ENCODE peak calls at places on chromosomes 5 and 9, in nine cellular contexts. C is endothelial cell, M is hepatocyte, I is RWPE1, X is GM13976, U is MCF 10A, A is dorsolateral prefrontal cortex, E is fibroblast of the aortic adventitia, B is Calu3. K is an unnamed sample.
A peak's percentile ranks its signal among the peaks of the same experiment; 100 is the strongest.

GRCh38 chr5:75152861-75153260 is 83.8 kb downstream of the ANKRD31 start:
- DNase-seq in C (no peak), M (peak; percentile 10), I (peak; percentile 31), X (no peak), U (peak; percentile 68), A (no peak), E (no peak), B (peak; percentile 49), K (no peak)

GRCh38 chr5:170757182-170757601 is 26.3 kb upstream of the GABRP start:
- DNase-seq in C (no peak), M (peak; percentile 44), I (no peak), X (no peak), U (peak; percentile 77), A (no peak), E (peak; percentile 25), B (peak; percentile 83), K (no peak)

GRCh38 chr9:88535932-88536324 is 950 bp downstream of the NXNL2 start:
- DNase-seq in C (no peak), M (no peak), I (no peak), X (no peak), U (no peak), A (no peak), E (no peak), B (no peak), K (no peak)

GRCh38 chr9:128937310-128938165 is 9.9 kb downstream of the DOLK start:
- DNase-seq in C (no peak), M (no peak), I (no peak), X (peak; percentile 5), U (no peak), A (no peak), E (no peak), B (no peak), K (no peak)

GRCh38 chr5:52897238-52897614 is 91.9 kb upstream of the ITGA2 start:
- DNase-seq in C (no peak), M (no peak), I (no peak), X (no peak), U (no peak), A (no peak), E (no peak), B (no peak), K (no peak)

GRCh38 chr5:171861383-171861782 is 75.8 kb downstream of the SMIM23 start:
- DNase-seq in C (no peak), M (no peak), I (no peak), X (no peak), U (no peak), A (no peak), E (peak; percentile 47), B (no peak), K (no peak)

GRCh38 chr9:107881625-107882300 is 392.2 kb upstream of the KLF4 start:
- DNase-seq in C (no peak), M (no peak), I (no peak), X (no peak), U (no peak), A (no peak), E (peak; percentile 87), B (no peak), K (no peak)

GRCh38 chr9:76620586-76620985 is 143.7 kb upstream of the PCA3 start:
- DNase-seq in C (no peak), M (no peak), I (no peak), X (no peak), U (no peak), A (no peak), E (peak; percentile 40), B (no peak), K (no peak)

GRCh38 chr5:135592312-135593045 is 13.7 kb upstream of the CXCL14 start:
- DNase-seq in C (no peak), M (no peak), I (no peak), X (no peak), U (no peak), A (no peak), E (no peak), B (no peak), K (no peak)

GRCh38 chr5:174311531-174312269 is 266.2 kb downstream of the NSG2 start:
- DNase-seq in C (peak; percentile 89), M (peak; percentile 81), I (peak; percentile 76), X (peak; percentile 89), U (peak; percentile 62), A (peak; percentile 75), E (peak; percentile 55), B (peak; percentile 88), K (peak; percentile 73)

GRCh38 chr5:96031811-96032261 is 70.2 kb upstream of the ELL2 start:
- DNase-seq in C (no peak), M (no peak), I (peak; percentile 70), X (no peak), U (peak; percentile 27), A (no peak), E (peak; percentile 59), B (no peak), K (no peak)

DNA sequence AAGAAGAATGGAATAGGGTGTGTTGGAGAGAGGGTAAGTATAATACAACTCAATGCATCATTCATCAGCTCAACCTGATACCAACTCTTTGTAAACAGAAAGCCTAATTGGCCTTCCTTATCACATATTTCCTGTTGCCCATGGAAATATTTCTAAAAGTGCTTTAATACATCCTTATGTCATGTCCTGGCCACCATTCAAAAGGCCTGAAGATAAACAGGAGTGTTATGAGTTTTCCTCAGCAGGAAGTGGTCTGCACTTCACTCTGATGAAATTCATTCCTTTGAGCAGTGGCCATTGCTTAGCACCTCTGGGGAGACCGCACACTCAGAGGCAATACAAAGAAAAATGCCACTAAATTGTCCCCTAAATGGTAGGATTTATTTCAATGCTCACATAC is 511.2 kb downstream of the SEMA5A start:
- DNase-seq in C (no peak), M (no peak), I (no peak), X (no peak), U (no peak), A (no peak), E (peak; percentile 75), B (no peak), K (no peak)
- TF ChIP-seq CTCF in C (no peak), M (no peak), I (no peak), X (no peak), U (no peak), A (no peak), E (no peak), B (no peak), K (no peak)

DNA sequence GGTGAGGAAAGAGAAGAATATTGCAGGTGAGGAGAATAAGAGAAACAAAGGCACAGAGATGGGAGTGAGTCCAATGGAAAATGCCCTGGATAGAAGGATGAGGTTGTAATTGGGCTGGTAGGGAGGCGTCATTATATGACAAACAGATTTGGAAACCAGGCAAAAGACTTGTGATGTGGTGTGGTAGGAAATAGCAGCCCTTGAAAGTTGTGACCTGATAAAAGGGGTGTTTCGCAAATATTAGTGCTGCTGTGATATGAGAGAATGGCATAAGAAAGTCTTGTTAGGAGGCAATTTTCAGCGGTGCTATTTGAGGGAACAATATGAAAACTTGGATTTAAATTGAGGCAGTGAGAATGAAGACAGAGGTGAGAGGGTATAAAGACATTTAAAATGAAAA is 217.5 kb upstream of the ACTBL2 start:
- DNase-seq in C (no peak), M (no peak), I (no peak), X (no peak), U (no peak), A (no peak), E (no peak), B (no peak), K (no peak)
- TF ChIP-seq CTCF in C (no peak), M (no peak), I (no peak), X (no peak), U (no peak), A (no peak), E (no peak), B (no peak), K (no peak)

DNA sequence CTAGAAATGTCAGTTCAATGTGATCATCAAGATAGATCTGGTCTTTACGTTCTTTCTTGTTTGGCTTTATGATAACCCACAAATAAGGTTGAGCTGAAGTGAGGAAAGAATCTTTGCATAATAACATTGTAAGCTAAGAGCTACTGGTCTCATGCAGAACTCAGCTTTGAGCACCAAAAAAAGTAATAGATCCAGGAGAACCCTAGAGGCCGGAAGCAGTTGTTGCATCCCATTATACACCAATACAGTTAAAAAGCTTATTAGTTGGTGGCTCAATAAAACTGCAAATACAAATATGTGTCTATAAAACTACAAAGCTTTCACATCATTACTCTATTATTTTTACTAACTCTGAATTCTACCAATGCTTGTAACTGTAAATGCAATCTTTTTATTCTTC is 85.5 kb upstream of the NUDT12 start:
- DNase-seq in C (no peak), M (no peak), I (no peak), X (no peak), U (no peak), A (no peak), E (no peak), B (no peak), K (no peak)
- TF ChIP-seq CTCF in C (peak; percentile 44), M (no peak), I (no peak), X (no peak), U (no peak), A (no peak), E (peak; percentile 9), B (no peak), K (no peak)

GRCh38 chr5:142769251-142769792 is 855 bp upstream of the ARHGAP26 start:
- DNase-seq in C (no peak), M (peak; percentile 67), I (no peak), X (no peak), U (no peak), A (no peak), E (no peak), B (peak; percentile 33), K (no peak)

GRCh38 chr5:142769793-142770649 is at the start of gene ARHGAP26:
- DNase-seq in C (peak; percentile 96), M (peak; percentile 98), I (peak; percentile 99), X (peak; percentile 95), U (peak; percentile 99), A (peak; percentile 97), E (peak; percentile 92), B (peak; percentile 99), K (peak; percentile 96)

GRCh38 chr5:142767925-142768324 is 2.3 kb upstream of the ARHGAP26 start:
- DNase-seq in C (no peak), M (no peak), I (no peak), X (no peak), U (no peak), A (no peak), E (no peak), B (no peak), K (no peak)

GRCh38 chr5:142772766-142773293 is 2.7 kb downstream of the ARHGAP26 start:
- DNase-seq in C (no peak), M (no peak), I (no peak), X (no peak), U (no peak), A (no peak), E (no peak), B (no peak), K (no peak)

DNA sequence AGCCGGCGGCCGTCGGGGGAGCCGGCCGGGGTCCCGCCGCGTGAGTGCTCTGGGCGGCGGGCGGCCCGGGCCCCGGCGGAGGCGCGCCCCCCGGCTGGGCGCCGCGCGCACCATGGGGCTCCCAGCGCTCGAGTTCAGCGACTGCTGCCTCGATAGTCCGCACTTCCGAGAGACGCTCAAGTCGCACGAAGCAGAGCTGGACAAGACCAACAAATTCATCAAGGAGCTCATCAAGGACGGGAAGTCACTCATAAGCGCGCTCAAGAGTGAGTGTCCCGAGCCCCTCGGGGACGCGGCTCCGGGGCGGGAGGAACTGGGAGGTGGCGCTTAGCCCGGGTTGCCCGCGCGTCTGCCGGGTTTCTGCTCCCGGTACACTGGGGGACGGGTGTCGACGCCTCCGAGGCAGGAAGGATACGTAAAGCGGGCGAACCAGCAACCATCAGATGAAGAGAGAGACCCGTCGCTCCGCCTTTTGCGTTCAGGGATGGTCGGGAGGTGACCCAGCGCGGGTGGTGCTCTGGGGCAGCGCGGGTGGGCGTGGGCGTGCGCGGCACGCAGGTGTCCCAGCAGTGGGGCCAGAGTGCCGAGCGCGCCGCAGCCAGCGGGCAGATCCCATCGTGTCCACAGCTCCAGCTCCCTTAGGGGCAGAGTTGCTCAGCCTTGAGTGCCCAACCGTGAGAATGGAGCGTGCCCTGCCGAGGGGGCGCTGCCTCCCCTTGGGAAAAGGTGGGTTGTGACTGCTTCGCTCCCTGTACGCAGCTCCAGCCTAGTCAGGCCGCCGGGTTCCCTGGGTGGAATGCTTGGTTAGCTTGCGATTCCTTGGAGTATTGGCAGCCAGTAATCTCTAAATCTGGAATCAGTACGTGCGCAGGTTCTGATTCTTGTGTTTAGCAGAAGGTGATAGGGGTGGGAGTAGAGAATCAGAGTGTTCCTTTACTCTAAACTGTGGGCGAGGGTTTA is 753 bp downstream of the ARHGAP26 start:
- DNase-seq in C (peak; percentile 50), M (peak; percentile 62), I (peak; percentile 54), X (peak; percentile 53), U (peak; percentile 49), A (peak; percentile 51), E (peak; percentile 27), B (peak; percentile 83), K (peak; percentile 68)
- TF ChIP-seq CTCF in C (no peak), M (peak; percentile 17), I (peak; percentile 8), X (no peak), U (no peak), A (peak; percentile 11), E (no peak), B (no peak), K (no peak)